ENCODE peak calls at places on chromosomes 13 and 19, in four cellular contexts. One of them, this sample, is unnamed.
A peak's percentile ranks its signal among the peaks of the same experiment; 100 is the strongest.

GRCh38 chr19:42634409-42635232 is 39.9 kb upstream of the CEACAM8 start:
- DNase-seq in HL-60: peak; percentile 3
- DNase-seq in GM12878: no peak
- DNase-seq in K562: peak; percentile 63
- DNase-seq in this sample: peak; percentile 22

GRCh38 chr13:105410602-105411001 is 1124.9 kb downstream of the EFNB2 start:
- DNase-seq in HL-60: no peak
- DNase-seq in GM12878: no peak
- DNase-seq in K562: peak; percentile 21
- DNase-seq in this sample: no peak

GRCh38 chr13:32530841-32531253 is 7.7 kb downstream of the N4BP2L2 start:
- DNase-seq in HL-60: no peak
- DNase-seq in GM12878: peak; percentile 23
- DNase-seq in K562: no peak
- DNase-seq in this sample: no peak

GRCh38 chr19:46901701-46902401 is 41.1 kb downstream of the ARHGAP35 start:
- DNase-seq in HL-60: no peak
- DNase-seq in GM12878: no peak
- DNase-seq in K562: no peak
- DNase-seq in this sample: no peak

GRCh38 chr13:30398601-30399072 is 23.7 kb upstream of the UBE2L5 start:
- DNase-seq in HL-60: no peak
- DNase-seq in GM12878: no peak
- DNase-seq in K562: no peak
- DNase-seq in this sample: no peak

GRCh38 chr13:60242231-60242630 is 78.5 kb upstream of the DIAPH3 start:
- DNase-seq in HL-60: no peak
- DNase-seq in GM12878: no peak
- DNase-seq in K562: no peak
- DNase-seq in this sample: no peak

GRCh38 chr13:29484236-29484635 is 111.3 kb downstream of the SLC7A1 start:
- DNase-seq in HL-60: no peak
- DNase-seq in GM12878: no peak
- DNase-seq in K562: no peak
- DNase-seq in this sample: no peak

GRCh38 chr13:111577429-111577828 is 257.0 kb downstream of the TEX29 start:
- DNase-seq in HL-60: no peak
- DNase-seq in GM12878: no peak
- DNase-seq in K562: no peak
- DNase-seq in this sample: no peak

GRCh38 chr13:39955560-39955959 is 300.1 kb downstream of the COG6 start:
- DNase-seq in HL-60: no peak
- DNase-seq in GM12878: no peak
- DNase-seq in K562: no peak
- DNase-seq in this sample: no peak

DNA sequence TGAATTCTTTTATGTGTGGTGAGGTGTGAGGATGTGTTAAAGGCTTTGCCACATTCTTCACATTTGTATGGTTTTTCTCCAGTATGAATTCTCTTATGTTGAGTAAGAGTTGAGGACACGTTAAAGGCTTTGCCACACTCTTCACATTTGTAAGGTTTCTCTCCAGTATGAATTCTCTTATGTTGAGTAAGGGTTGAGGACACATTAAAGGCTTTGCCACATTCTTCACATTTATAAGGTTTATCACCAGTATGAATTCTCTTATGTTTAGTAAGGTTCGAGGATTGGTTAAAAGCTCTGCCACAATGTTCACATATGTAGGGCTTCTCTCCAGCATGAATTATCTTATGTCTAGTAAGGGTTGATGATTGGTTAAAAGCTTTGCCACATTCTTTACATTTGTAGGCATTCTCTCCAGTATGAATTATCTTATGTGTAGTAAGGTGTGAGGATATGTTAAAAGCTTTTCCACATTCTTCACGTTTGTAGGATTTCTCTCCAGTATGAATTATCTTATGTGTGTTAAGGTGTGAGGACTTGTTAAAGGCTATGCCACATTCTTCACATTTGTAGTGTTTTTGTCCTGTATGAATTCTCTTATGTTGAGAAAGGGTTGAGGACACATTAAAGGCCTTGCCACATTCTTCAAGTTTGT is 27.1 kb downstream of the ZNF724 start:
- DNase-seq in HL-60: no peak
- DNase-seq in GM12878: no peak
- DNase-seq in K562: no peak
- DNase-seq in this sample: no peak
- TF ChIP-seq SPI1 in HL-60: no peak
- TF ChIP-seq SPI1 in GM12878: no peak
- TF ChIP-seq SPI1 in K562: no peak
- TF ChIP-seq SPI1 in this sample: no peak

DNA sequence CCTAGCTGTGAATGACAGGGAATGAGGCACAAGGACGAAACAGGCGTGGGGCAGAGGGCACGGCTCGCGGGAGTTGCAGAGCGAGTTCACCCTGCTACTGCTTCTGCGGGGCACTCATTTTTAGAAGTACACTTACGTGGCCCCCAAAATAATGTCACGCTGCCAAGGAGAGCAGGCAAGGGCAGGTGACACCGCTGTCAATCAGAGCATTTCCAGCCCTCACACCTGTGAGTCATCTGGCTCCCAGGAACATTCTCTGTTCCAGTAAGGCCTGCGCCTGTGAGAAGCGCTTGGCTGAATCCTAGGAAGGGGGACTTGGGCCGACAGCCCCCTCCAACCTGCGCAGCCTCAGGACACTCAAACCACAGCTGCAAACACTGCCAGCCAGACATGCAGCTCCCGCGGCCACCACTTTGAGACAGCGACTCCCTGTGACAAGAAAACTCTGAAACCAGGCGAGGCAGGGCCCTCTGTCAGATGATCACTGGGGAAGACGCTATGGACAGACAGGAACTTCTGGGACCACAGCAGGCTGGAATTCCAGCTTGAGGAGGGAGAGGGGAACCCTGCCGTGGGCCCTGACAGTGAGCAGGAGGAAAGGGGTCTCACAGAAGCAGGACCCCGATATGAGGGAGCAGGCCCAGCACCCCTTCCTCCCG is 12.7 kb downstream of the DOT1L start:
- DNase-seq in HL-60: no peak
- DNase-seq in GM12878: no peak
- DNase-seq in K562: no peak
- DNase-seq in this sample: no peak
- TF ChIP-seq SPI1 in HL-60: no peak
- TF ChIP-seq SPI1 in GM12878: no peak
- TF ChIP-seq SPI1 in K562: no peak
- TF ChIP-seq SPI1 in this sample: no peak

GRCh38 chr13:42490676-42491075 is 83.3 kb upstream of the TNFSF11 start:
- DNase-seq in HL-60: no peak
- DNase-seq in GM12878: no peak
- DNase-seq in K562: no peak
- DNase-seq in this sample: no peak

GRCh38 chr13:42495256-42495655 is 78.7 kb upstream of the TNFSF11 start:
- DNase-seq in HL-60: no peak
- DNase-seq in GM12878: no peak
- DNase-seq in K562: no peak
- DNase-seq in this sample: no peak

GRCh38 chr13:42492372-42492920 is 81.5 kb upstream of the TNFSF11 start:
- DNase-seq in HL-60: no peak
- DNase-seq in GM12878: no peak
- DNase-seq in K562: no peak
- DNase-seq in this sample: no peak

GRCh38 chr13:42495751-42496150 is 78.2 kb upstream of the TNFSF11 start:
- DNase-seq in HL-60: no peak
- DNase-seq in GM12878: no peak
- DNase-seq in K562: no peak
- DNase-seq in this sample: no peak

GRCh38 chr13:42494157-42494556 is 79.8 kb upstream of the TNFSF11 start:
- DNase-seq in HL-60: no peak
- DNase-seq in GM12878: no peak
- DNase-seq in K562: no peak
- DNase-seq in this sample: no peak
- TF ChIP-seq SPI1 in HL-60: no peak
- TF ChIP-seq SPI1 in GM12878: no peak
- TF ChIP-seq SPI1 in K562: no peak
- TF ChIP-seq SPI1 in this sample: no peak

GRCh38 chr13:94967183-94968039 is 255.1 kb upstream of the SOX21 start:
- DNase-seq in HL-60: no peak
- DNase-seq in GM12878: no peak
- DNase-seq in K562: peak; percentile 8
- DNase-seq in this sample: peak; percentile 47
- TF ChIP-seq SPI1 in HL-60: no peak
- TF ChIP-seq SPI1 in GM12878: no peak
- TF ChIP-seq SPI1 in K562: no peak
- TF ChIP-seq SPI1 in this sample: no peak

This sample was measured in GM12891.